ENCODE peak calls at places on chromosomes 7 and 10, in nine cellular contexts. B, I, X, T, Z, G, N, M and W are unnamed samples.

GRCh38 chr7:95213148-95213547 is 111.2 kb downstream of the PON1 start:
- DNase-seq in B (no peak), I (no peak), T (no peak), M (peak), Z (no peak), N (no peak), G (no peak), X (no peak), W (no peak)

GRCh38 chr10:31707578-31708411 is 220.8 kb downstream of the ARHGAP12 start:
- DNase-seq in T (peak), N (no peak), B (peak), Z (peak), I (no peak), G (peak), M (peak), X (peak), W (no peak)

GRCh38 chr10:17801507-17801906 is 7.6 kb upstream of the MRC1 start:
- DNase-seq in I (no peak), X (no peak), T (no peak), M (no peak), G (no peak), N (no peak), B (no peak), Z (no peak), W (no peak)

GRCh38 chr7:1232623-1233327 is at the start of gene UNCX:
- DNase-seq in I (no peak), B (no peak), G (no peak), X (no peak), T (no peak), N (no peak), Z (no peak), M (no peak), W (no peak)

GRCh38 chr10:90742189-90742588 is 115.7 kb downstream of the HTR7 start:
- DNase-seq in I (no peak), N (peak), G (no peak), T (no peak), X (no peak), Z (no peak), B (peak), M (peak), W (no peak)

GRCh38 chr7:41694490-41694889 is 8.4 kb downstream of the INHBA start:
- DNase-seq in I (no peak), G (no peak), T (no peak), Z (no peak), B (no peak), X (no peak), M (no peak), N (no peak), W (no peak)

GRCh38 chr7:96679886-96680285 is 29.8 kb downstream of the SEM1 start:
- DNase-seq in T (no peak), M (no peak), N (no peak), X (no peak), G (no peak), B (no peak), I (no peak), Z (no peak), W (no peak)

GRCh38 chr7:155422599-155423336 is 35.2 kb upstream of the EN2 start:
- DNase-seq in T (no peak), G (no peak), N (no peak), I (no peak), M (no peak), Z (no peak), X (no peak), B (no peak), W (no peak)

GRCh38 chr10:69180525-69181204 is 631 bp downstream of the SUPV3L1 start:
- DNase-seq in I (peak), B (peak), X (no peak), T (no peak), Z (no peak), M (peak), G (peak), N (no peak), W (no peak)

GRCh38 chr7:157554393-157555238 is 217.8 kb downstream of the DNAJB6 start:
- DNase-seq in N (no peak), Z (no peak), I (no peak), G (no peak), T (no peak), B (no peak), X (no peak), M (no peak), W (no peak)

GRCh38 chr10:133530506-133530905 is 3.3 kb downstream of the CYP2E1 start:
- DNase-seq in N (no peak), Z (no peak), X (no peak), B (no peak), T (no peak), I (no peak), G (no peak), M (no peak), W (no peak)

GRCh38 chr10:133324198-133324792 is 12.4 kb downstream of the CALY start:
- DNase-seq in G (peak), X (no peak), M (peak), B (no peak), T (no peak), I (peak), N (no peak), Z (peak), W (peak)

GRCh38 chr10:103895458-103896186 is 22.4 kb downstream of the STN1 start:
- DNase-seq in Z (no peak), M (peak), I (no peak), N (no peak), G (peak), T (no peak), X (no peak), B (no peak), W (no peak)

GRCh38 chr10:4034907-4035581 is 250.0 kb upstream of the KLF6 start:
- DNase-seq in X (no peak), T (no peak), B (no peak), Z (peak), G (no peak), N (no peak), M (peak), I (no peak), W (no peak)

GRCh38 chr10:103273026-103273425 is 3.9 kb upstream of the INA start:
- DNase-seq in B (peak), N (peak), I (no peak), X (no peak), Z (no peak), G (peak), T (no peak), M (peak), W (no peak)

GRCh38 chr7:55774327-55775050 is 88.1 kb downstream of the SEPTIN14 start:
- DNase-seq in M (no peak), T (no peak), I (no peak), X (no peak), B (no peak), N (no peak), G (no peak), Z (no peak), W (peak)

GRCh38 chr7:94330474-94331027 is 64.1 kb upstream of the COL1A2 start:
- DNase-seq in G (no peak), X (no peak), M (no peak), N (no peak), Z (no peak), I (no peak), T (no peak), B (no peak), W (no peak)

GRCh38 chr7:127536426-127537152 is 48.8 kb downstream of the GCC1 start:
- DNase-seq in Z (no peak), N (no peak), T (no peak), I (no peak), G (no peak), X (no peak), B (no peak), M (no peak), W (no peak)

GRCh38 chr10:46255696-46256355 is 31.0 kb upstream of the ANTXRL start:
- DNase-seq in T (no peak), M (peak), X (no peak), G (peak), N (no peak), Z (no peak), I (peak), B (peak), W (no peak)

GRCh38 chr7:44068054-44068453 is 2.7 kb upstream of the PGAM2 start:
- DNase-seq in X (no peak), B (no peak), N (no peak), M (peak), T (no peak), Z (no peak), I (no peak), G (no peak), W (no peak)

GRCh38 chr7:137404918-137405317 is 61.4 kb upstream of the PTN start:
- DNase-seq in Z (no peak), G (no peak), N (no peak), X (no peak), M (no peak), T (no peak), I (no peak), B (no peak), W (no peak)

GRCh38 chr10:47047577-47048532 is 136.6 kb downstream of the PTPN20 start:
- DNase-seq in T (peak), M (peak), I (peak), N (no peak), G (peak), B (peak), Z (peak), X (no peak), W (peak)

GRCh38 chr7:73367006-73367405 is 39.0 kb downstream of the FKBP6 start:
- DNase-seq in M (no peak), G (no peak), T (no peak), N (no peak), I (no peak), B (no peak), X (no peak), Z (no peak), W (no peak)

GRCh38 chr10:52463831-52464230 is 149.8 kb downstream of the DKK1 start:
- DNase-seq in Z (no peak), B (no peak), X (no peak), G (no peak), I (no peak), M (no peak), N (no peak), T (no peak), W (no peak)

GRCh38 chr10:84308481-84309304 is 19.7 kb upstream of the CCSER2 start:
- DNase-seq in N (no peak), Z (peak), T (no peak), M (peak), X (peak), B (peak), I (no peak), G (peak), W (no peak)

GRCh38 chr7:87344446-87344845 is 1.0 kb upstream of the CROT start:
- DNase-seq in Z (no peak), X (no peak), B (no peak), I (no peak), M (no peak), T (no peak), N (no peak), G (no peak), W (no peak)

GRCh38 chr7:101116898-101117297 is 10.0 kb upstream of the SERPINE1 start:
- DNase-seq in Z (no peak), T (no peak), I (no peak), B (no peak), X (no peak), M (no peak), G (no peak), N (no peak), W (no peak)

GRCh38 chr10:132611026-132611910 is 73.7 kb downstream of the INPP5A start:
- DNase-seq in I (no peak), N (no peak), Z (no peak), X (no peak), T (no peak), G (no peak), B (no peak), M (no peak), W (no peak)

GRCh38 chr7:158973440-158973839 is 117.1 kb downstream of the DYNC2I1 start:
- DNase-seq in M (peak), N (no peak), Z (peak), B (no peak), X (peak), G (peak), T (peak), I (peak), W (no peak)

GRCh38 chr7:114084381-114085312 is 165.8 kb upstream of the PPP1R3A start:
- DNase-seq in M (no peak), N (no peak), B (no peak), T (no peak), G (peak), Z (no peak), X (no peak), I (no peak), W (no peak)

GRCh38 chr7:7707756-7708310 is 10.6 kb downstream of the RPA3 start:
- DNase-seq in T (no peak), Z (no peak), N (no peak), B (no peak), X (no peak), I (no peak), G (no peak), M (peak), W (no peak)

GRCh38 chr7:91784469-91784868 is 96.0 kb downstream of the MTERF1 start:
- DNase-seq in M (peak), G (peak), T (no peak), B (no peak), I (no peak), Z (no peak), N (peak), X (no peak), W (no peak)

GRCh38 chr7:24812313-24812945 is 55.2 kb upstream of the GSDME start:
- DNase-seq in B (no peak), N (no peak), M (peak), X (no peak), Z (no peak), T (no peak), G (peak), I (peak), W (no peak)

GRCh38 chr10:21810582-21811244 is 192.8 kb downstream of the DNAJC1 start:
- DNase-seq in T (no peak), I (no peak), B (no peak), N (no peak), Z (no peak), M (no peak), G (no peak), X (no peak), W (no peak)

GRCh38 chr10:50417906-50418697 is 166.8 kb upstream of the ASAH2 start:
- DNase-seq in X (peak), Z (peak), N (peak), M (peak), T (no peak), I (peak), G (peak), B (peak), W (no peak)

GRCh38 chr7:134470864-134471263 is 12.0 kb upstream of the AKR1B1 start:
- DNase-seq in N (no peak), G (no peak), B (peak), T (no peak), Z (no peak), X (no peak), I (no peak), M (peak), W (no peak)